ENCODE peak calls at places on chromosome 5, in five cellular contexts. V is occipital lobe, B is foreskin fibroblast, P is erythroblast, G is NCI-H82. M is an unnamed sample.

GRCh38 chr5:78377056-78377717 is 16.8 kb downstream of the SCAMP1 start:
- DNase-seq in V (no peak), B (peak), P (no peak), G (no peak), M (no peak)

GRCh38 chr5:116032094-116032517 is at the start of gene ARL14EPL:
- DNase-seq in V (no peak), B (peak), P (peak), G (no peak), M (no peak)

GRCh38 chr5:62779010-62779422 is 200.4 kb downstream of the LRRC70 start:
- DNase-seq in V (no peak), B (peak), P (peak), G (peak), M (peak)

GRCh38 chr5:3526551-3527185 is 69.0 kb upstream of the IRX1 start:
- DNase-seq in V (no peak), B (no peak), P (no peak), G (no peak), M (no peak)

GRCh38 chr5:93622240-93622885 is 39.3 kb downstream of the NR2F1 start:
- DNase-seq in V (peak), B (peak), P (peak), G (peak), M (peak)

GRCh38 chr5:150648294-150649107 is 8.0 kb downstream of the SYNPO start:
- DNase-seq in V (no peak), B (no peak), P (no peak), G (no peak), M (no peak)

GRCh38 chr5:144832416-144832815 is 661.7 kb downstream of the KCTD16 start:
- DNase-seq in V (no peak), B (no peak), P (no peak), G (peak), M (no peak)

GRCh38 chr5:91305640-91306039 is 77.5 kb downstream of the ARRDC3 start:
- DNase-seq in V (no peak), B (no peak), P (no peak), G (no peak), M (no peak)

GRCh38 chr5:113059232-113059805 is 82.7 kb downstream of the DCP2 start:
- DNase-seq in V (no peak), B (peak), P (no peak), G (no peak), M (no peak)

GRCh38 chr5:78526049-78526525 is 122.5 kb downstream of the LHFPL2 start:
- DNase-seq in V (no peak), B (peak), P (peak), G (no peak), M (no peak)

GRCh38 chr5:174550026-174550425 is 174.4 kb upstream of the MSX2 start:
- DNase-seq in V (no peak), B (no peak), P (no peak), G (no peak), M (no peak)

GRCh38 chr5:19554524-19554923 is 433.5 kb downstream of the CDH18 start:
- DNase-seq in V (no peak), B (no peak), P (no peak), G (no peak), M (no peak)

GRCh38 chr5:130066644-130067043 is 162.4 kb downstream of the CHSY3 start:
- DNase-seq in V (no peak), B (peak), P (no peak), G (no peak), M (no peak)

GRCh38 chr5:55320571-55320970 is 12.8 kb downstream of the MTREX start:
- DNase-seq in V (no peak), B (peak), P (no peak), G (no peak), M (no peak)

GRCh38 chr5:1004598-1005361 is 3.8 kb upstream of the NKD2 start:
- DNase-seq in V (no peak), B (peak), P (peak), G (peak), M (peak)

GRCh38 chr5:37495668-37496067 is 116.5 kb downstream of the WDR70 start:
- DNase-seq in V (no peak), B (peak), P (no peak), G (no peak), M (no peak)